ENCODE peak calls at places on chromosome 3, in ten cellular contexts. I is tibial artery; Y is fibroblast of the aortic adventitia; E is nephron progenitor cell; M is DMS53; L is activated T-cell treated with anti-CD3 and anti-CD28 coated beads, Interleukin-2, amount 50 U/mL, for 24 hours; W is bronchial epithelial cell; O is SJCRH30; Q is activated CD4-positive, alpha-beta T cell treated with anti-CD3 and anti-CD28 coated beads, Interleukin-2, amount 10 ng/mL, durations not matched to agents 7 days and 5 days; S is A549. F is an unnamed sample.

GRCh38 chr3:16258892-16259291 is 5.9 kb downstream of the DPH3 start:
- DNase-seq in O (no peak), Y (no peak), E (no peak), Q (no peak), M (no peak), L (no peak), S (no peak), W (no peak), I (no peak), F (no peak)

GRCh38 chr3:196207159-196207832 is 3.9 kb downstream of the ZDHHC19 start:
- DNase-seq in S (no peak), W (no peak), E (peak; percentile 52), Y (no peak), L (peak; percentile 56), O (no peak), Q (peak; percentile 27), I (no peak), M (peak; percentile 22), F (no peak)

GRCh38 chr3:32438596-32439344 is 47.1 kb downstream of the CMTM7 start:
- DNase-seq in I (no peak), L (no peak), M (no peak), S (no peak), W (peak; percentile 51), E (no peak), Y (peak; percentile 18), O (no peak), Q (no peak), F (no peak)

GRCh38 chr3:24496529-24497482 is 2.2 kb upstream of the THRB start:
- DNase-seq in Q (no peak), W (no peak), S (peak; percentile 81), Y (peak; percentile 78), L (no peak), M (peak; percentile 3), E (peak; percentile 64), O (peak; percentile 29), I (peak; percentile 96), F (no peak)

GRCh38 chr3:187935623-187936156 is 190.4 kb upstream of the BCL6 start:
- DNase-seq in O (peak; percentile 49), L (peak; percentile 63), W (no peak), Q (peak; percentile 20), I (no peak), M (no peak), E (peak; percentile 11), Y (no peak), S (no peak), F (no peak)

GRCh38 chr3:128107809-128108208 is 15.8 kb downstream of the RUVBL1 start:
- DNase-seq in Q (no peak), L (no peak), E (no peak), O (no peak), M (no peak), I (no peak), S (no peak), W (no peak), Y (no peak), F (no peak)

GRCh38 chr3:16548721-16549120 is 35.2 kb upstream of the RFTN1 start:
- DNase-seq in Y (peak; percentile 58), O (no peak), S (no peak), I (no peak), Q (no peak), L (no peak), W (peak; percentile 95), E (no peak), M (no peak), F (no peak)

GRCh38 chr3:43525941-43526607 is 95.7 kb downstream of the ANO10 start:
- DNase-seq in M (no peak), I (no peak), O (no peak), Y (peak; percentile 33), L (no peak), W (no peak), Q (no peak), S (no peak), E (no peak), F (no peak)

GRCh38 chr3:127458698-127459097 is 131.8 kb downstream of the TPRA1 start:
- DNase-seq in L (peak; percentile 41), Q (peak; percentile 42), M (no peak), Y (no peak), O (peak; percentile 50), I (no peak), W (no peak), S (no peak), E (peak; percentile 96), F (no peak)

GRCh38 chr3:67529337-67529736 is 125.1 kb downstream of the SUCLG2 start:
- DNase-seq in M (no peak), L (no peak), S (no peak), E (no peak), W (no peak), O (no peak), I (no peak), Y (no peak), Q (no peak), F (no peak)

GRCh38 chr3:74135808-74136207 is 478.7 kb downstream of the CNTN3 start:
- DNase-seq in Y (no peak), I (no peak), Q (no peak), O (no peak), L (no peak), W (no peak), M (no peak), S (no peak), E (no peak), F (no peak)

GRCh38 chr3:15361494-15362214 is 29.3 kb upstream of the SH3BP5 start:
- DNase-seq in Y (no peak), L (peak; percentile 68), M (no peak), I (no peak), S (no peak), Q (peak; percentile 31), O (peak; percentile 30), W (peak; percentile 82), E (peak; percentile 8), F (no peak)

GRCh38 chr3:131551761-131552160 is 49.0 kb upstream of the MRPL3 start:
- DNase-seq in S (no peak), W (peak; percentile 14), Q (no peak), L (no peak), Y (peak; percentile 15), I (no peak), M (no peak), E (no peak), O (no peak), F (no peak)